ENCODE peak calls at places on chromosomes 4 and X, in eight cellular contexts. P is SK-N-SH, X is dorsolateral prefrontal cortex, F is GM20000, H is fibroblast of lung, G is GM06990, S is lower leg skin, V is OCI-LY7. R is an unnamed sample.

GRCh38 chrX:350534-351321 is 32.1 kb upstream of the GTPBP6 start:
- DNase-seq in P (no peak), X (no peak), F (no peak), H (no peak), G (no peak), S (no peak), V (no peak), R (no peak)

GRCh38 chrX:22272613-22273012 is at the start of gene CBLL2:
- DNase-seq in P (no peak), X (no peak), F (no peak), H (no peak), G (no peak), S (no peak), V (no peak), R (no peak)

GRCh38 chr4:124722069-124722468 is 9.5 kb upstream of the ANKRD50 start:
- DNase-seq in P (no peak), X (no peak), F (no peak), H (no peak), G (no peak), S (no peak), V (no peak), R (no peak)

GRCh38 chr4:150009533-150009932 is 68.7 kb upstream of the DCLK2 start:
- DNase-seq in P (no peak), X (no peak), F (no peak), H (peak), G (no peak), S (no peak), V (no peak), R (no peak)

GRCh38 chr4:23022032-23022431 is 329.3 kb downstream of the GBA3 start:
- DNase-seq in P (no peak), X (no peak), F (no peak), H (peak), G (no peak), S (peak), V (no peak), R (no peak)

GRCh38 chr4:88080626-88081025 is 73.2 kb downstream of the PKD2 start:
- DNase-seq in P (no peak), X (no peak), F (no peak), H (no peak), G (no peak), S (no peak), V (no peak), R (no peak)

GRCh38 chr4:64781737-64782326 is 372.6 kb upstream of the TECRL start:
- DNase-seq in P (peak), X (no peak), F (no peak), H (peak), G (no peak), S (no peak), V (peak), R (peak)

GRCh38 chrX:52576946-52577345 is 60.1 kb upstream of the XAGE1B start:
- DNase-seq in P (no peak), X (no peak), F (no peak), H (no peak), G (no peak), S (peak), V (no peak), R (no peak)

GRCh38 chrX:139077303-139078131 is 366.0 kb upstream of the FGF13 start:
- DNase-seq in P (no peak), X (no peak), F (no peak), H (peak), G (no peak), S (no peak), V (no peak), R (no peak)

DNA sequence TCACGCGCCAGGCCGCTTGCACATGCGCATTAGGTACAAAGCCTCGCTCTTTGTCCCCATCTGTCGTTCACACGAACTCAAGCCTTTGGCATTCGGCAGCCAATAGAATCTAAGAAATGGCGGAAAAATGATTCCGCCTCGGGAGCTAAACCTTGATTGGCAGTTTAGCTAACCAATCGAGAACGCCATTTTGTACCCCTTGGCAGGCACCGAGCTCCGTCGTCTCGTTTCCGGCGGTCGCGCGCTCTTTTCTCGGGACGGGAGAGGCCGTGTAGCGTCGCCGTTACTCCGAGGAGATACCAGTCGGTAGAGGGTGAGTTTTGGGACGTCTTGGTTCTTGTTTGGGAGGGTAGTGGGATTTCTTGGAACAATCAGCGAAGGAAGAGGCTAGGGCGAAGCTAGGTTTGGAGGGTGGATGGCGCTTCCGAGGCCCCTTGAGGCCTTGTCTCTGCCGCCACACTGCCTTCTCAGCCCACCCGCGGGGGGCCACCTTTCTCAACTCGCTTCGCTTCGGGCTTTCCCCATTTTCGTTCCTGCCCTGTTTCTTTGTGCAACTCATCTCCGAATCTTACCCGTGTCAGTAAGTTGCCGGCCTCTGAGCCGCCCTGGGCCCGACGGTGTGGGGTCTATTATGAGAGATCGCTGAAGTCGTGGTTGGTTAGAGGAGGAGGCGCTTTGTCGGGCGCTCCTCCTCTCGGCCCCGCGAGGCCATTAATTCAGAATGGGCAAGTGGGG is at the start of gene NONO:
- DNase-seq in P (peak), X (peak), F (peak), H (peak), G (peak), S (peak), V (peak), R (peak)
- TF ChIP-seq CTCF in P (peak), X (no peak), F (no peak), H (no peak), G (peak), S (no peak), V (peak), R (no peak)

GRCh38 chr4:144787365-144788263 is 141.7 kb downstream of the HHIP start:
- DNase-seq in P (peak), X (no peak), F (peak), H (peak), G (peak), S (no peak), V (peak), R (peak)
- TF ChIP-seq CTCF in P (peak), X (peak), F (peak), H (peak), G (peak), S (no peak), V (peak), R (peak)

DNA sequence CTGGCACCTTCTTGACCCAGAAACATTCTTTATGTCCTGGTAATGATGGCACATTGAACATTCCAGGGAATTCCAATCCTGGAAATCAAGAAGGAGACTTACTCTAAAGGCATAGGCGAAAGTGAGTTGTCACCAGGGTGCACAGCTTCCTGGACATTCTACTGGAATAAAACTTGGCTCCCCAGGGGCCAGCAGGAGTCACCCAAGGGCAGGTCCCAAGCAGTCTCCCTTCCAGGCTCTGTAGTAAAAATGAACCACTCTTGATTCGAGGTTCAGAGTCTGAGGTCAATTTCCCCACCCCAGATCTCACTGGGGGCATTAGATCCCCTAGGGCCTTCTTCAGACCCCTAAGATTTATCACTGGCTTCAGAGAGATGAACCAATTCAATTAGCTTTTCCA is 338.7 kb upstream of the GATB start:
- DNase-seq in P (no peak), X (no peak), F (no peak), H (no peak), G (no peak), S (no peak), V (no peak), R (no peak)
- TF ChIP-seq CTCF in P (peak), X (no peak), F (no peak), H (no peak), G (no peak), S (no peak), V (peak), R (no peak)

DNA sequence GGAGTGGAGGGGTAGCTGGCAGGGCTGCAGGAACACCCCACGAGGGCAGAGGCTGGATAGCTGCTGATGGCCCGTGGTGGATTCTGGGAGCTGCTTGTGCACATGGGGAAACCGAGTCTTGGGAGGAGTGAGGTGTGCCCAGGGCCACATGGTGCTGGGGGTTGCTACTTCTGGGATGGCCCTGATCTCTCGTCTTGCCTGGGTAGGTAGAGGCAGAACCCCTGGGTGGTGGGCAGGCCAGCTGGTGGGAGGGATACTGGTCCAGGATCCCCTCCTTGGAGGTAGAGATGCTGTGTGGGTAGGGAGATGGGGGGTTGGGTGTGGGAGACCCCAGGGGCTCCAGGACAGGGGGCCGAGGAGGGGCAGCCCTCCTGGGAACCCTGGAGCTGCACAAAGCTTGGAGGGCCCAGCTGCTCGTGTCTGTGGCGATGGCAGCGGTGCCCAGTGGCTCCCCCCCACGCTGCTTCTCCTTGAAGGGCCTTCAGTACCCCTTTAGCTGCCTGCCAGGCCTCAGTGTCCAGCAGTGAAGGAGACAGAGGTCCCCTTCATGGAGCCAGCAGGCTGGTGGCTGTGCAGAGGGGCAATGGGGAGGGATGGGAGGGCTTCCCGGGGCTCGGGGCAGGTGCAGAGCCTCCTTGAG is 3.2 kb downstream of the NAT8L start:
- DNase-seq in P (no peak), X (no peak), F (no peak), H (no peak), G (no peak), S (no peak), V (no peak), R (no peak)
- TF ChIP-seq CTCF in P (no peak), X (no peak), F (no peak), H (no peak), G (no peak), S (no peak), V (no peak), R (no peak)

GRCh38 chr4:94175553-94176260 is 32.0 kb upstream of the SMARCAD1 start:
- DNase-seq in P (peak), X (no peak), F (no peak), H (no peak), G (no peak), S (no peak), V (no peak), R (no peak)

GRCh38 chr4:94169803-94170372 is 37.8 kb upstream of the SMARCAD1 start:
- DNase-seq in P (no peak), X (no peak), F (no peak), H (no peak), G (no peak), S (no peak), V (no peak), R (no peak)

GRCh38 chr4:94168321-94168720 is 39.3 kb upstream of the SMARCAD1 start:
- DNase-seq in P (no peak), X (no peak), F (no peak), H (no peak), G (no peak), S (no peak), V (no peak), R (no peak)

DNA sequence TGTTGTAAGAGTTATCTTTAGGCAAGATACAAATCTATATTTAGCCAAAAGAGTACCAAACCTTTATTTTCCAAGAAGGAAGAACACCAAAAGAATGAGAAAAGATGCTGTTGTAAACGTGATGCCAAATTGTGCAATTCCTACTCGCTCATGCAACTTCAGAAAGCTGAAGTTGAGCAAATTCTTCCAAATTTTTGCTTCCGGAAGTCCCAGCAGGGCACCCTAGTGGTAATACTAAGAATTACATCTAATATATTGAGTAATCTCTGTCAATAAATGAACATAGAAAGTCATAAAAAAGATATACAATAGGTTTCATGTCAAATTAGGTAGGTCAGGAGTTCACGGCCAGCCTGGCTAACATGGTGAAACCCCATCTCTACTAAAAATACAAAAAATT is 36.0 kb upstream of the SMARCAD1 start:
- DNase-seq in P (peak), X (no peak), F (no peak), H (no peak), G (no peak), S (no peak), V (no peak), R (no peak)
- TF ChIP-seq CTCF in P (peak), X (peak), F (no peak), H (peak), G (peak), S (no peak), V (peak), R (no peak)

DNA sequence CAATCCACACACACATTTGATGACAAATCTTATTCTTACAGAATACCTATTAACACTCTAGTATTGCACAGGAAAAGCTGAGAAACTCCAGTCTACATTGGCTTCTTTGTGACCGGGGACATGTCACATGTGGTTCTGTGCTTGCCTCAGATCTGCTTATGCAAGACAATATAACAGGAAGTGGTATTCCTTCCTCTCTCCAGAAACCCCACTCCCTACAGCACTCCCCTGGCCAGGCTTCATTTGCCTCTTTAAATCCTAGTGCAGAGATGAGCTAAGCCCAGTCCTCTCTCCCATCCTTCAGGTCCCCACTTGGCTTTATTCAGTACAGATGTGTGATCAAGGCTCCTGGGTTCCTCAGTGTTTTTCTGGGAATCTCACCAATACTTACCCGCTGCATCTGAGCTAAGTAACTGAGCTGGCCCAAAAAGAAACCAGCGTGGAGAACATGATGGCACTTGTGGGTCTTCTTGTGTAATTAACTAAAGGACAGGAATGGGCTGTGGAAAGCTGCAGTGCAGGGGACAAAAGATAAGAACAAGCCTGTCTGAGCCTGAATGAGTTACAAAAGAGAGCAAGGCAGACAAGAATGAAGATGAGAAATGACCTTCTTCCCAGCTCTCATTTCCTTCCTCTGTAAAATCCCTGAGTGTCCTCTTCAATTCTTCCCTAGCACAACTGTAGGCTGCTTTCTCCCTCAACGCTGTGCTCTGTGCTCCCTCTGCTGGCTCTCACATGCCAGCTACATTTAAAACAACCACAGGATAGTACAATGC is 105.6 kb downstream of the HNRNPD start:
- DNase-seq in P (peak), X (peak), F (peak), H (peak), G (no peak), S (peak), V (peak), R (peak)
- TF ChIP-seq CTCF in P (peak), X (peak), F (peak), H (peak), G (peak), S (no peak), V (peak), R (peak)

GRCh38 chr4:91734682-91735081 is 569.1 kb upstream of the GRID2 start:
- DNase-seq in P (no peak), X (no peak), F (no peak), H (no peak), G (no peak), S (no peak), V (no peak), R (no peak)
- TF ChIP-seq CTCF in P (peak), X (no peak), F (no peak), H (no peak), G (no peak), S (no peak), V (no peak), R (no peak)

DNA sequence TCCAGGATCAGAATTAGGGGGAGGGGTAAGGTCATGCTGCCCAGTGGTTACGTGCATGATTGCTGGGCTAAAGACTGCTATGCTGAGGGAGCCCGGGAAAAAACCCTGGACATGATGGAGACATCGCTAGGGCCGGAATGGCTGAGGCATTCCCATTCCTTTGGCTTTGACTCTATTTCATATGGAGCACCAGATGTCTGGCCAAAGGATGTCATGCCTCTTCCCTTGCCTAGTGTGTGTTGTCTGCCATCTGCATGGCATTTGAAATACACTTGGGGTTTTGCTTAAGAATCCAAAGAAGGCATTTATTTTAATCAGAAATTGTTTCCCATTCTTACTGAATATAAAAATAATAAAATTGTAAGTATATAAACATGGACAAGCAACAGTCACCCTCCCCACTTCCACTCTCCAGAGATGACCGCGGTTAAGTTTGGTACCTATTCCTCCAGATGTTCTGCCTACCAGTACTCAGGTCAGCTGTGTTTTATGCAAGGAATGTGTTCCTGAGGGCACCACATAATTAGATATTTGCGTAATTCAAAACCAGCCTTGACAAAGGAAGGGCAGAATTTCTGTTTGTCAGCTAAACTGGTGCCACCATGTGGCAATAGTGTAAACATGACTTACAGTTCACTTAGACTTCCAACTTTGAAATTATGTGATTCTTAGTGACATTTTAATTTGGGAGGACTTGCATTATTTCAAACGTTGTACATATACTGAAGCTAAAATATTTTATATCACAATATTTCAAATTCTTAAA is 105.9 kb downstream of the CT47B1 start:
- DNase-seq in P (peak), X (no peak), F (no peak), H (peak), G (peak), S (peak), V (peak), R (peak)
- TF ChIP-seq CTCF in P (peak), X (no peak), F (no peak), H (no peak), G (peak), S (no peak), V (peak), R (no peak)

GRCh38 chr4:184756399-184756798 is 22.5 kb upstream of the CENPU start:
- DNase-seq in P (no peak), X (no peak), F (no peak), H (peak), G (no peak), S (no peak), V (no peak), R (no peak)
- TF ChIP-seq CTCF in P (no peak), X (no peak), F (no peak), H (no peak), G (no peak), S (no peak), V (no peak), R (no peak)

GRCh38 chr4:112910109-112910736 is 139.2 kb upstream of the ANK2 start:
- DNase-seq in P (peak), X (no peak), F (no peak), H (peak), G (no peak), S (no peak), V (no peak), R (no peak)
- TF ChIP-seq CTCF in P (peak), X (peak), F (no peak), H (no peak), G (no peak), S (no peak), V (no peak), R (no peak)

R was measured in GM13976.